ENCODE peak calls at places on chromosomes 4 and X, in five cellular contexts. E, L, Q, N and B are unnamed samples.

GRCh38 chrX:44903107-44903506 is 30.1 kb downstream of the KDM6A start:
- DNase-seq in E (peak), L (no peak), Q (no peak), N (no peak), B (peak)

GRCh38 chr4:161564230-161564834 is 599.5 kb downstream of the FSTL5 start:
- DNase-seq in E (no peak), L (no peak), Q (no peak), N (no peak), B (no peak)

GRCh38 chrX:10356979-10357378 is 200.2 kb downstream of the CLCN4 start:
- DNase-seq in E (peak), L (no peak), Q (no peak), N (no peak), B (peak)

GRCh38 chrX:39893417-39894338 is 204.1 kb downstream of the BCOR start:
- DNase-seq in E (no peak), L (no peak), Q (no peak), N (no peak), B (peak)

GRCh38 chr4:119679251-119679650 is 50.6 kb upstream of the PDE5A start:
- DNase-seq in E (no peak), L (no peak), Q (no peak), N (no peak), B (no peak)

GRCh38 chrX:40685352-40685918 is 38.1 kb upstream of the CXorf38 start:
- DNase-seq in E (no peak), L (no peak), Q (no peak), N (no peak), B (no peak)

GRCh38 chr4:151266542-151266941 is 10.4 kb upstream of the PRSS48 start:
- DNase-seq in E (no peak), L (no peak), Q (no peak), N (no peak), B (no peak)

GRCh38 chr4:139734875-139735380 is 69.3 kb downstream of the MGST2 start:
- DNase-seq in E (peak), L (peak), Q (peak), N (peak), B (peak)

GRCh38 chr4:185591679-185592141 is 56.4 kb upstream of the PDLIM3 start:
- DNase-seq in E (no peak), L (no peak), Q (no peak), N (no peak), B (no peak)

GRCh38 chr4:131381055-131381454 is 1768.0 kb upstream of the PCDH10 start:
- DNase-seq in E (no peak), L (no peak), Q (no peak), N (no peak), B (no peak)

GRCh38 chr4:7487464-7487863 is 52.7 kb upstream of the PSAPL1 start:
- DNase-seq in E (no peak), L (no peak), Q (no peak), N (no peak), B (no peak)

GRCh38 chr4:20433101-20433705 is 181.5 kb downstream of the SLIT2 start:
- DNase-seq in E (no peak), L (no peak), Q (no peak), N (no peak), B (no peak)

GRCh38 chrX:71493111-71493613 is 39.7 kb upstream of the OGT start:
- DNase-seq in E (no peak), L (no peak), Q (no peak), N (no peak), B (no peak)

GRCh38 chr4:67198757-67199156 is 346.5 kb downstream of the CENPC start:
- DNase-seq in E (no peak), L (no peak), Q (peak), N (no peak), B (peak)

GRCh38 chr4:19983072-19983471 is 268.6 kb upstream of the SLIT2 start:
- DNase-seq in E (no peak), L (no peak), Q (no peak), N (no peak), B (no peak)

GRCh38 chrX:24468245-24468644 is 3.2 kb downstream of the PDK3 start:
- DNase-seq in E (no peak), L (no peak), Q (no peak), N (no peak), B (no peak)

GRCh38 chr4:15413010-15413622 is 14.7 kb upstream of the C1QTNF7 start:
- DNase-seq in E (no peak), L (no peak), Q (no peak), N (no peak), B (no peak)

GRCh38 chr4:71052716-71053115 is 59.3 kb downstream of the DCK start:
- DNase-seq in E (no peak), L (no peak), Q (no peak), N (no peak), B (no peak)

GRCh38 chrX:121479406-121479805 is 432.0 kb downstream of the GLUD2 start:
- DNase-seq in E (no peak), L (no peak), Q (no peak), N (no peak), B (no peak)

GRCh38 chr4:168744021-168744420 is 247.2 kb downstream of the PALLD start:
- DNase-seq in E (no peak), L (no peak), Q (no peak), N (no peak), B (no peak)

GRCh38 chr4:139524062-139524631 is 31.9 kb downstream of the SETD7 start:
- DNase-seq in E (no peak), L (no peak), Q (peak), N (no peak), B (no peak)

GRCh38 chrX:109199726-109200125 is 282.2 kb downstream of the GUCY2F start:
- DNase-seq in E (no peak), L (no peak), Q (no peak), N (no peak), B (no peak)

GRCh38 chr4:185213829-185214228 is 4.4 kb downstream of the SNX25 start:
- DNase-seq in E (no peak), L (no peak), Q (no peak), N (no peak), B (peak)

GRCh38 chr4:253936-254756 is 51.1 kb downstream of the ZNF732 start:
- DNase-seq in E (no peak), L (no peak), Q (no peak), N (no peak), B (no peak)

GRCh38 chrX:49203536-49203935 is 3.5 kb upstream of the SYP start:
- DNase-seq in E (no peak), L (no peak), Q (no peak), N (no peak), B (no peak)

GRCh38 chr4:183349673-183350072 is 27.4 kb upstream of the CLDN24 start:
- DNase-seq in E (peak), L (no peak), Q (no peak), N (no peak), B (no peak)